ENCODE peak calls at places on chromosomes 16 and 17, in four cellular contexts. One of them, this sample, is unnamed.

GRCh38 chr17:37483311-37484039 is 6.2 kb upstream of the DUSP14 start:
- DNase-seq in AG09319: peak; percentile 92
- DNase-seq in CD4-positive, alpha-beta T cell: no peak
- DNase-seq in ELF-1: no peak
- DNase-seq in this sample: no peak

GRCh38 chr16:27813591-27813990 is 249.9 kb downstream of the GSG1L start:
- DNase-seq in AG09319: no peak
- DNase-seq in CD4-positive, alpha-beta T cell: no peak
- DNase-seq in ELF-1: no peak
- DNase-seq in this sample: peak; percentile 40

GRCh38 chr17:15048381-15048780 is 216.7 kb downstream of the PMP22 start:
- DNase-seq in AG09319: no peak
- DNase-seq in CD4-positive, alpha-beta T cell: no peak
- DNase-seq in ELF-1: no peak
- DNase-seq in this sample: no peak

GRCh38 chr16:67183284-67183626 is 508 bp downstream of the MATCAP1 start:
- DNase-seq in AG09319: no peak
- DNase-seq in CD4-positive, alpha-beta T cell: no peak
- DNase-seq in ELF-1: no peak
- DNase-seq in this sample: no peak

GRCh38 chr17:61568219-61569072 is 22.6 kb downstream of the NACA2 start:
- DNase-seq in AG09319: no peak
- DNase-seq in CD4-positive, alpha-beta T cell: no peak
- DNase-seq in ELF-1: no peak
- DNase-seq in this sample: no peak

GRCh38 chr16:11151156-11151904 is 104.7 kb downstream of the SOCS1 start:
- DNase-seq in AG09319: no peak
- DNase-seq in CD4-positive, alpha-beta T cell: no peak
- DNase-seq in ELF-1: no peak
- DNase-seq in this sample: no peak

GRCh38 chr17:50221500-50222480 is 20.4 kb upstream of the COL1A1 start:
- DNase-seq in AG09319: no peak
- DNase-seq in CD4-positive, alpha-beta T cell: no peak
- DNase-seq in ELF-1: no peak
- DNase-seq in this sample: peak; percentile 84

GRCh38 chr17:50944054-50944901 is 78.1 kb upstream of the TOB1 start:
- DNase-seq in AG09319: no peak
- DNase-seq in CD4-positive, alpha-beta T cell: peak; percentile 84
- DNase-seq in ELF-1: peak; percentile 55
- DNase-seq in this sample: peak; percentile 89

GRCh38 chr17:4249452-4250029 is 14.2 kb downstream of the ANKFY1 start:
- DNase-seq in AG09319: no peak
- DNase-seq in CD4-positive, alpha-beta T cell: no peak
- DNase-seq in ELF-1: no peak
- DNase-seq in this sample: no peak

GRCh38 chr17:1275962-1276736 is 3.3 kb upstream of the TRARG1 start:
- DNase-seq in AG09319: no peak
- DNase-seq in CD4-positive, alpha-beta T cell: peak; percentile 67
- DNase-seq in ELF-1: peak; percentile 36
- DNase-seq in this sample: peak; percentile 75

GRCh38 chr17:68868708-68869107 is 86.5 kb downstream of the ABCA8 start:
- DNase-seq in AG09319: no peak
- DNase-seq in CD4-positive, alpha-beta T cell: no peak
- DNase-seq in ELF-1: no peak
- DNase-seq in this sample: no peak

GRCh38 chr16:87064731-87065720 is 252.2 kb downstream of the C16orf95 start:
- DNase-seq in AG09319: no peak
- DNase-seq in CD4-positive, alpha-beta T cell: no peak
- DNase-seq in ELF-1: no peak
- DNase-seq in this sample: no peak

GRCh38 chr16:74736531-74737157 is 36.0 kb upstream of the MLKL start:
- DNase-seq in AG09319: no peak
- DNase-seq in CD4-positive, alpha-beta T cell: no peak
- DNase-seq in ELF-1: no peak
- DNase-seq in this sample: no peak

GRCh38 chr17:59154721-59155438 is at the start of gene SKA2:
- DNase-seq in AG09319: no peak
- DNase-seq in CD4-positive, alpha-beta T cell: peak; percentile 93
- DNase-seq in ELF-1: no peak
- DNase-seq in this sample: peak; percentile 96